ENCODE peak calls at places on chromosomes 4 and X, in ten cellular contexts. M is iPS DF 6.9; Y is activated naive CD4-positive, alpha-beta T cell; I is astrocyte; Z is NCI-H345; F is CD8-positive, alpha-beta memory T cell; E is naive B cell; U is glomerular endothelial cell; D is hepatocyte; L is BJ. T is an unnamed sample.

GRCh38 chrX:22855693-22856092 is 144.1 kb upstream of the DDX53 start:
- DNase-seq in M (no peak), Y (no peak), I (no peak), Z (no peak), F (no peak), E (no peak), U (no peak), D (no peak), L (no peak), T (no peak)

GRCh38 chrX:40083979-40084359 is 13.8 kb downstream of the BCOR start:
- DNase-seq in M (no peak), Y (no peak), I (no peak), Z (no peak), F (no peak), E (no peak), U (no peak), D (no peak), L (no peak), T (no peak)

GRCh38 chr4:6763330-6763851 is 19.1 kb upstream of the KIAA0232 start:
- DNase-seq in M (no peak), Y (no peak), I (no peak), Z (no peak), F (no peak), E (no peak), U (no peak), D (no peak), L (no peak), T (no peak)

GRCh38 chr4:98504091-98504490 is 154.3 kb downstream of the TSPAN5 start:
- DNase-seq in M (no peak), Y (no peak), I (no peak), Z (no peak), F (no peak), E (no peak), U (no peak), D (no peak), L (no peak), T (no peak)

GRCh38 chr4:3802571-3803474 is 36.6 kb downstream of the ADRA2C start:
- DNase-seq in M (no peak), Y (no peak), I (no peak), Z (peak; percentile 9), F (no peak), E (no peak), U (no peak), D (no peak), L (no peak), T (no peak)

GRCh38 chrX:107549504-107549903 is 78.8 kb upstream of the PRPS1 start:
- DNase-seq in M (no peak), Y (no peak), I (no peak), Z (no peak), F (peak; percentile 49), E (no peak), U (no peak), D (no peak), L (no peak), T (no peak)

GRCh38 chr4:18033111-18034085 is 11.8 kb upstream of the LCORL start:
- DNase-seq in M (no peak), Y (no peak), I (no peak), Z (no peak), F (no peak), E (no peak), U (no peak), D (no peak), L (no peak), T (no peak)

GRCh38 chr4:87506974-87507701 is 22.0 kb downstream of the SPARCL1 start:
- DNase-seq in M (no peak), Y (no peak), I (peak; percentile 95), Z (no peak), F (no peak), E (no peak), U (no peak), D (no peak), L (peak; percentile 95), T (no peak)

GRCh38 chr4:87521757-87522374 is 7.3 kb downstream of the SPARCL1 start:
- DNase-seq in M (no peak), Y (no peak), I (peak; percentile 79), Z (no peak), F (no peak), E (no peak), U (no peak), D (peak; percentile 16), L (no peak), T (no peak)

GRCh38 chr4:83362492-83363329 is 28.1 kb upstream of the HPSE start:
- DNase-seq in M (no peak), Y (no peak), I (peak; percentile 47), Z (peak; percentile 71), F (no peak), E (no peak), U (no peak), D (peak; percentile 51), L (peak; percentile 6), T (no peak)

GRCh38 chrX:56314334-56314733 is 82.2 kb downstream of the KLF8 start:
- DNase-seq in M (no peak), Y (no peak), I (no peak), Z (no peak), F (peak; percentile 6), E (no peak), U (no peak), D (no peak), L (no peak), T (no peak)

GRCh38 chr4:13990596-13991589 is 363.4 kb upstream of the BOD1L1 start:
- DNase-seq in M (no peak), Y (no peak), I (no peak), Z (no peak), F (no peak), E (no peak), U (no peak), D (peak; percentile 77), L (no peak), T (no peak)